ENCODE peak calls at places on chromosomes 11 and 22, in ten cellular contexts. H is pancreas, A is cardiac fibroblast, R is left lung, U is cardiac muscle cell, J is astrocyte of the spinal cord, I is HepG2, X is kidney, V is ovary, B is bronchial epithelial cell. D is an unnamed sample.

GRCh38 chr22:49435596-49435995 is 392.1 kb downstream of the BRD1 start:
- DNase-seq in U (no peak), H (no peak), V (no peak), A (no peak), B (no peak), X (no peak), J (no peak), R (no peak), I (no peak), D (no peak)

GRCh38 chr11:8035225-8035846 is 45.7 kb upstream of the TUB start:
- DNase-seq in A (no peak), R (no peak), U (no peak), X (no peak), V (peak), B (no peak), H (no peak), J (no peak), I (no peak), D (no peak)

GRCh38 chr22:44365832-44366231 is 53.1 kb upstream of the SHISAL1 start:
- DNase-seq in A (no peak), R (no peak), U (no peak), H (no peak), V (no peak), I (no peak), B (no peak), X (no peak), J (no peak), D (no peak)

GRCh38 chr11:71112990-71113389 is 139.4 kb downstream of the SHANK2 start:
- DNase-seq in R (no peak), A (no peak), B (no peak), J (no peak), U (no peak), X (peak), I (no peak), H (no peak), V (no peak), D (no peak)

GRCh38 chr22:47260551-47260950 is 498.1 kb downstream of the TBC1D22A start:
- DNase-seq in V (no peak), A (no peak), B (no peak), X (no peak), R (no peak), U (no peak), J (no peak), I (no peak), H (no peak), D (no peak)

GRCh38 chr22:26066534-26066933 is 102.7 kb upstream of the SEZ6L start:
- DNase-seq in A (no peak), U (no peak), I (no peak), J (no peak), X (no peak), R (no peak), B (no peak), V (no peak), H (no peak), D (no peak)

GRCh38 chr22:19057539-19057938 is 64.7 kb downstream of the DGCR2 start:
- DNase-seq in X (peak), J (no peak), U (no peak), H (no peak), R (no peak), B (no peak), A (no peak), V (no peak), I (no peak), D (no peak)

GRCh38 chr22:23769321-23769965 is 1.7 kb upstream of the CHCHD10 start:
- DNase-seq in J (no peak), R (no peak), I (no peak), U (no peak), X (no peak), A (no peak), H (no peak), V (no peak), B (no peak), D (no peak)

GRCh38 chr22:27100789-27101188 is 443.4 kb downstream of the MIAT start:
- DNase-seq in B (no peak), H (no peak), A (no peak), J (peak), I (no peak), X (peak), U (peak), V (no peak), R (no peak), D (no peak)

GRCh38 chr11:119605137-119605675 is 123.8 kb downstream of the NECTIN1 start:
- DNase-seq in J (no peak), X (no peak), A (no peak), U (no peak), R (no peak), V (no peak), B (no peak), H (no peak), I (no peak), D (no peak)

GRCh38 chr11:19723572-19724342 is 11.1 kb downstream of the NAV2 start:
- DNase-seq in J (peak), B (peak), R (no peak), V (no peak), A (peak), X (peak), U (peak), H (no peak), I (peak), D (no peak)

GRCh38 chr22:36160499-36160942 is at the start of gene APOL3:
- DNase-seq in H (peak), B (peak), R (peak), X (peak), J (peak), I (no peak), A (peak), V (peak), U (peak), D (peak)

GRCh38 chr22:50656122-50657070 is 16.2 kb upstream of the SHANK3 start:
- DNase-seq in H (no peak), I (peak), R (peak), U (peak), B (peak), J (peak), X (peak), A (peak), V (no peak), D (no peak)

GRCh38 chr11:75536786-75537629 is 11.3 kb upstream of the GDPD5 start:
- DNase-seq in I (no peak), U (no peak), R (no peak), X (no peak), H (no peak), A (peak), J (no peak), B (peak), V (no peak), D (peak)

GRCh38 chr22:26168934-26169311 is 339 bp upstream of the SEZ6L start:
- DNase-seq in U (no peak), R (no peak), I (no peak), H (no peak), V (no peak), B (no peak), J (no peak), X (no peak), A (no peak), D (no peak)

GRCh38 chr11:2850366-2850765 is 35.2 kb downstream of the CDKN1C start:
- DNase-seq in X (no peak), H (no peak), J (no peak), V (no peak), R (no peak), B (no peak), A (no peak), I (no peak), U (no peak), D (no peak)

GRCh38 chr22:20566420-20567260 is 59.2 kb downstream of the MED15 start:
- DNase-seq in A (peak), J (peak), X (no peak), B (peak), U (peak), V (peak), R (peak), H (no peak), I (no peak), D (no peak)

GRCh38 chr11:1442163-1442562 is 44.4 kb downstream of the MOB2 start:
- DNase-seq in V (no peak), A (peak), B (no peak), I (no peak), J (no peak), R (no peak), X (no peak), H (no peak), U (peak), D (no peak)

GRCh38 chr11:121032546-121032945 is 8.6 kb downstream of the TBCEL start:
- DNase-seq in R (no peak), U (no peak), A (peak), I (peak), X (no peak), H (no peak), V (no peak), J (no peak), B (no peak), D (no peak)

GRCh38 chr11:47051217-47051616 is 114.7 kb downstream of the CSTPP1 start:
- DNase-seq in H (no peak), X (no peak), U (peak), I (no peak), A (peak), J (peak), V (no peak), B (no peak), R (no peak), D (no peak)

GRCh38 chr22:38927033-38927789 is 30.2 kb upstream of the APOBEC3A start:
- DNase-seq in A (peak), U (peak), J (peak), I (no peak), R (peak), H (peak), V (peak), X (peak), B (peak), D (no peak)

GRCh38 chr11:2473361-2474058 is 28.7 kb downstream of the KCNQ1 start:
- DNase-seq in A (no peak), B (no peak), I (no peak), H (no peak), J (no peak), R (no peak), V (no peak), U (no peak), X (no peak), D (no peak)

GRCh38 chr22:42180349-42180842 is 49.8 kb upstream of the CYP2D6 start:
- DNase-seq in I (no peak), X (no peak), V (peak), B (no peak), H (no peak), U (no peak), A (no peak), R (no peak), J (peak), D (no peak)

GRCh38 chr22:37018815-37019308 is 385 bp downstream of the TST start:
- DNase-seq in R (peak), V (peak), I (peak), X (peak), J (peak), U (peak), H (peak), A (peak), B (peak), D (no peak)

GRCh38 chr11:92440701-92441338 is 216.2 kb downstream of the FAT3 start:
- DNase-seq in H (no peak), U (no peak), V (no peak), J (no peak), A (no peak), I (no peak), B (no peak), X (no peak), R (no peak), D (no peak)

GRCh38 chr11:133064152-133064877 is 468.0 kb downstream of the OPCML start:
- DNase-seq in I (peak), A (peak), R (no peak), B (no peak), V (peak), H (peak), X (peak), J (peak), U (peak), D (no peak)

GRCh38 chr22:27594474-27595134 is 207.0 kb downstream of the MN1 start:
- DNase-seq in A (no peak), J (no peak), B (no peak), I (no peak), X (no peak), H (no peak), V (no peak), R (no peak), U (no peak), D (no peak)

GRCh38 chr22:36737776-36738175 is 34.2 kb upstream of the CACNG2 start:
- DNase-seq in H (peak), I (no peak), J (no peak), R (peak), B (peak), V (no peak), X (no peak), A (no peak), U (no peak), D (no peak)

GRCh38 chr11:100185588-100185987 is 501.5 kb upstream of the ARHGAP42 start:
- DNase-seq in A (no peak), X (no peak), J (no peak), V (no peak), I (no peak), B (no peak), U (no peak), H (no peak), R (no peak), D (no peak)

GRCh38 chr22:17882727-17883126 is 108.5 kb upstream of the BID start:
- DNase-seq in V (no peak), X (no peak), B (no peak), I (no peak), A (no peak), H (no peak), U (no peak), R (no peak), J (no peak), D (no peak)

GRCh38 chr11:69157822-69158231 is 2.1 kb downstream of the SMIM38 start:
- DNase-seq in B (no peak), J (no peak), V (no peak), R (no peak), H (no peak), U (no peak), A (no peak), I (no peak), X (no peak), D (no peak)

GRCh38 chr22:40541300-40541699 is 95.2 kb downstream of the MRTFA start:
- DNase-seq in V (no peak), B (peak), A (no peak), X (no peak), J (no peak), I (no peak), H (no peak), U (no peak), R (no peak), D (peak)

GRCh38 chr22:19579113-19579811 is 55.1 kb upstream of the CLDN5 start:
- DNase-seq in R (no peak), U (no peak), V (no peak), H (no peak), I (no peak), B (no peak), A (no peak), J (peak), X (no peak), D (no peak)

GRCh38 chr11:77386178-77386577 is 84.7 kb upstream of the GDPD4 start:
- DNase-seq in J (no peak), B (no peak), H (no peak), V (no peak), R (no peak), A (no peak), I (no peak), X (no peak), U (no peak), D (no peak)

GRCh38 chr11:78082146-78082545 is 2.5 kb upstream of the NDUFC2 start:
- DNase-seq in J (no peak), H (no peak), V (no peak), A (no peak), B (no peak), X (no peak), R (no peak), U (no peak), I (no peak), D (no peak)

GRCh38 chr11:31236052-31236652 is 133.4 kb downstream of the DCDC1 start:
- DNase-seq in A (peak), I (no peak), J (peak), U (peak), H (no peak), V (no peak), X (no peak), B (peak), R (no peak), D (no peak)
- TF ChIP-seq CTCF in A (peak), I (peak), J (peak), U (peak), H (no peak), V (no peak), X (no peak), B (peak), R (no peak), D (no peak)

DNA sequence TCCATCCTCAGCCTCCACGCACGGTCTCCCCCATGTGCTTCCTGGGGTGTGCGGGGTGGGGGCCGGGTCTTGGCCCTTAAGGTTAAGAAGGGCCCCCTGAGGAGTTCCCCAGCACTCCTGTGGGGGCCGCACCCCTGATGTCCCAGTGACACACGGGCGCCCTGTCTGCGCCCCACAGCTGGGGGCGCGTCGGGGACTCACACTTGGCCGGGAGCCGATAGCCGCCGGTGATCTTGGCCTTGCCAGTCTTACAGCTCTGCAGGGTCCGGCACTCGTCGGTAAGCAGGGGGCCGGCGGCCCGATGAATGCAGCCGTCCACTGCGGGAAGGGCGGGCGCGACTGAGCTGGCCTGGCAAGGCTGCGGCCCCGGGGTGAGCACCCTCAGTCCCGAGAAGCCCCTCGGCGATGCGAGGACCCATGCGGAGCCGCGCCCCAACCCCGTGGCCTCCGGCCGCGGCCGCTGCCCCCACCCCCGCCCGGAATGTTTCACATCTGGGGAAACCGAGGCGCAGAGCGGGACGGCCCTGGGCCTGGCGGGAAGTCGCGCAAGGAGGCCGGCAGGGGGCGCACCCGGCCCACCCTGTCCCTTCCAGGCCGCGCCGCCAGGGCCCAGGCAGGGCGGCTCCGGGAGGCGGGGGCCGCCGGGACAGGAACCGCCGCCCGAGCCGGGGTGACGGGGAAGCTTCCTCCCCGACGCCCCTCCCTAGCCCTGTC is 13.9 kb downstream of the OTUB1 start:
- DNase-seq in R (peak), J (peak), B (peak), A (peak), U (peak), V (peak), X (peak), I (no peak), H (no peak), D (peak)
- H3K4me3 ChIP-seq in R (peak), J (no peak), B (peak), A (peak), U (peak), V (peak), X (no peak), I (no peak), H (peak), D (no peak)

GRCh38 chr11:64936539-64936938 is 846 bp upstream of the GPHA2 start:
- DNase-seq in A (no peak), R (no peak), J (no peak), X (no peak), V (no peak), B (no peak), H (no peak), U (no peak), I (no peak), D (no peak)

GRCh38 chr11:64934765-64935633 is 694 bp downstream of the GPHA2 start:
- DNase-seq in X (no peak), V (no peak), R (no peak), B (no peak), I (peak), A (no peak), J (no peak), H (peak), U (no peak), D (no peak)

GRCh38 chr11:64933935-64934693 is 1.6 kb downstream of the GPHA2 start:
- DNase-seq in R (no peak), V (no peak), U (no peak), H (no peak), B (no peak), X (no peak), A (no peak), J (no peak), I (no peak), D (no peak)

GRCh38 chr11:64933213-64933934 is 2.3 kb downstream of the GPHA2 start:
- DNase-seq in H (no peak), A (no peak), R (no peak), I (no peak), U (no peak), V (no peak), B (no peak), J (no peak), X (no peak), D (no peak)

GRCh38 chr11:64935634-64936081 is at the start of gene GPHA2:
- DNase-seq in J (peak), V (peak), A (no peak), I (peak), R (no peak), X (no peak), B (peak), H (peak), U (peak), D (no peak)
- TF ChIP-seq CTCF in J (peak), V (no peak), A (no peak), I (peak), R (no peak), X (no peak), B (no peak), H (no peak), U (peak), D (no peak)

GRCh38 chr11:61912991-61913698 is 4.2 kb downstream of the RAB3IL1 start:
- DNase-seq in U (no peak), I (no peak), V (peak), J (no peak), A (no peak), B (no peak), R (peak), H (no peak), X (no peak), D (no peak)
- H3K4me3 ChIP-seq in U (no peak), I (no peak), V (no peak), J (no peak), A (no peak), B (no peak), R (no peak), H (no peak), X (no peak), D (no peak)

GRCh38 chr11:109425554-109425953 is 3.6 kb downstream of the C11orf87 start:
- DNase-seq in V (no peak), A (peak), J (no peak), I (no peak), U (no peak), H (no peak), R (no peak), X (no peak), B (no peak), D (no peak)

GRCh38 chr11:109424893-109425292 is 2.9 kb downstream of the C11orf87 start:
- DNase-seq in A (no peak), X (peak), J (no peak), U (no peak), R (no peak), V (no peak), H (no peak), B (peak), I (peak), D (no peak)

GRCh38 chr11:109423114-109423859 is 1.3 kb downstream of the C11orf87 start:
- DNase-seq in J (peak), X (peak), H (no peak), R (no peak), B (no peak), U (peak), V (no peak), I (no peak), A (peak), D (no peak)

GRCh38 chr11:109423860-109424190 is 1.8 kb downstream of the C11orf87 start:
- DNase-seq in U (no peak), R (no peak), I (no peak), J (no peak), V (no peak), A (no peak), X (peak), H (no peak), B (no peak), D (no peak)

DNA sequence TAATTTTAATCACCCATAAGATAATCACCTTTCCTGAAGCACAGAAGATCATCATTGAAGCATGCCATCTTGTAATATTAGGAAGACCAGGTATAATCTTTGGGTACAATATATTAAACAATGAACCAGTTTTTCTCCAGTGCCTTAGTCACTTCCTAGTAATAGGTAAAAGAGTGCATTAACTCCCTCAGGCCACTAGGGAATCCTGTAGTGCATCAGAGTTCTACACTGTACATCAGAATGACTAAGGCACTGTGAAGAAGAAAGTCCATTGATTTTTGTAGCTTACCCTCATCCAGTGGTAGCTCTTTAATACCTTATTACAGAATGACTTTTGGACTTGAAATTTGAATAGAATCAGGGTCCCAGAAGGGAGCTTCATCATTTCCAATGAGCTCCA is 4.5 kb downstream of the C11orf87 start:
- DNase-seq in V (no peak), H (no peak), J (no peak), X (no peak), A (peak), I (no peak), B (peak), U (no peak), R (no peak), D (no peak)
- TF ChIP-seq CTCF in V (no peak), H (no peak), J (peak), X (no peak), A (peak), I (no peak), B (peak), U (peak), R (no peak), D (peak)

DNA sequence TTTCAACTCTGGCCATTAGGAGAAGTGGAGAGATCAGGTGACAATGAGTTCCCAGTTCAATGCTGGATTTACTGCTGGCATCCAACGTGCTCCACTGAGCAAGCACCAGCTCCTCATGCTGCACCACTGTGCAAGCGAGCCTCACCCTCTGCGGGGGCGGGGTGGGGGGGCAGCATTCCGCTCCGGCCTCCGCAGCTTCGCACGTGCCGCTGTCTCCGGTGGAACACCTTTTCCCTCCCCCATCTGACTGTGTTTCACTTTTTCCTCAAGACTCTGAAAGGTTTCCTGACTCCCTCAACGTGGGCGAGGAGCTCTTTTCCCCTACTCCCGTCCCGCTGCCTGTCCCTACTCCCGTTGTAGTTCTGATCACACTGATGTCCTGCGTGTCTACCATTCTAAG is 835 bp upstream of the RHOD start:
- DNase-seq in A (peak), I (no peak), U (peak), X (no peak), J (no peak), B (peak), H (no peak), R (peak), V (no peak), D (no peak)
- H3K4me3 ChIP-seq in A (peak), I (peak), U (no peak), X (peak), J (peak), B (peak), H (peak), R (peak), V (peak), D (no peak)